ENCODE peak calls at places on chromosomes 12 and 14, in nine cellular contexts. X, L, O, G, B, Y, D, J and K are unnamed samples.

GRCh38 chr12:69996722-69997121 is 171.7 kb downstream of the MYRFL start:
- DNase-seq in X (no peak), L (no peak), O (no peak), G (no peak), B (no peak), Y (no peak), D (no peak), J (no peak), K (no peak)

GRCh38 chr12:6899837-6900519 is 4.6 kb upstream of the LRRC23 start:
- DNase-seq in X (no peak), L (peak; percentile 77), O (no peak), G (peak; percentile 83), B (peak; percentile 58), Y (no peak), D (peak; percentile 50), J (peak; percentile 68), K (peak; percentile 72)

GRCh38 chr14:94334837-94335236 is 11.7 kb upstream of the SERPINA6 start:
- DNase-seq in X (no peak), L (no peak), O (no peak), G (no peak), B (no peak), Y (no peak), D (no peak), J (no peak), K (no peak)

GRCh38 chr14:29169408-29169807 is 402.8 kb downstream of the FOXG1 start:
- DNase-seq in X (no peak), L (no peak), O (no peak), G (no peak), B (no peak), Y (no peak), D (no peak), J (no peak), K (no peak)

GRCh38 chr12:108312885-108313203 is 26.3 kb downstream of the CMKLR1 start:
- DNase-seq in X (no peak), L (peak; percentile 67), O (no peak), G (peak; percentile 69), B (peak; percentile 74), Y (no peak), D (peak; percentile 75), J (peak; percentile 87), K (peak; percentile 38)

GRCh38 chr14:102508410-102508773 is 1.2 kb downstream of the ANKRD9 start:
- DNase-seq in X (peak; percentile 77), L (peak; percentile 78), O (no peak), G (peak; percentile 69), B (peak; percentile 62), Y (no peak), D (peak; percentile 50), J (peak; percentile 66), K (peak; percentile 43)

GRCh38 chr12:116142936-116143882 is 134.3 kb downstream of the MED13L start:
- DNase-seq in X (no peak), L (no peak), O (no peak), G (no peak), B (no peak), Y (no peak), D (no peak), J (no peak), K (no peak)

GRCh38 chr12:29616664-29617409 is 119.4 kb upstream of the OVCH1 start:
- DNase-seq in X (no peak), L (no peak), O (no peak), G (no peak), B (no peak), Y (no peak), D (no peak), J (no peak), K (no peak)

GRCh38 chr12:69007858-69008314 is 74.9 kb upstream of the CPM start:
- DNase-seq in X (no peak), L (no peak), O (no peak), G (no peak), B (no peak), Y (no peak), D (no peak), J (no peak), K (no peak)

GRCh38 chr12:110247340-110248095 is 33.5 kb upstream of the ATP2A2 start:
- DNase-seq in X (peak; percentile 82), L (no peak), O (no peak), G (no peak), B (peak; percentile 59), Y (no peak), D (peak; percentile 58), J (peak; percentile 79), K (peak; percentile 72)

GRCh38 chr14:34078117-34078743 is 127.4 kb upstream of the EGLN3 start:
- DNase-seq in X (no peak), L (no peak), O (no peak), G (no peak), B (no peak), Y (no peak), D (no peak), J (no peak), K (no peak)

GRCh38 chr14:41749425-41749824 is 142.7 kb downstream of the LRFN5 start:
- DNase-seq in X (no peak), L (no peak), O (no peak), G (no peak), B (no peak), Y (no peak), D (no peak), J (no peak), K (no peak)

GRCh38 chr12:19967486-19967885 is 400.9 kb upstream of the PDE3A start:
- DNase-seq in X (no peak), L (no peak), O (no peak), G (no peak), B (no peak), Y (peak; percentile 19), D (no peak), J (no peak), K (no peak)

GRCh38 chr12:96810477-96810876 is 96.6 kb upstream of the NEDD1 start:
- DNase-seq in X (no peak), L (no peak), O (no peak), G (no peak), B (no peak), Y (no peak), D (no peak), J (no peak), K (no peak)

GRCh38 chr12:96810057-96810456 is 97.0 kb upstream of the NEDD1 start:
- DNase-seq in X (peak; percentile 55), L (no peak), O (no peak), G (no peak), B (no peak), Y (no peak), D (no peak), J (no peak), K (no peak)

GRCh38 chr12:96812153-96812552 is 94.9 kb upstream of the NEDD1 start:
- DNase-seq in X (no peak), L (no peak), O (no peak), G (no peak), B (no peak), Y (no peak), D (no peak), J (no peak), K (no peak)

GRCh38 chr12:96809522-96809921 is 97.5 kb upstream of the NEDD1 start:
- DNase-seq in X (no peak), L (no peak), O (no peak), G (no peak), B (no peak), Y (no peak), D (no peak), J (no peak), K (no peak)

GRCh38 chr12:96811083-96811482 is 96.0 kb upstream of the NEDD1 start:
- DNase-seq in X (no peak), L (no peak), O (no peak), G (no peak), B (no peak), Y (no peak), D (no peak), J (no peak), K (no peak)
- TF ChIP-seq CTCF in X (no peak), L (no peak), O (no peak), G (no peak), B (no peak), Y (no peak), D (no peak), J (no peak), K (no peak)

DNA sequence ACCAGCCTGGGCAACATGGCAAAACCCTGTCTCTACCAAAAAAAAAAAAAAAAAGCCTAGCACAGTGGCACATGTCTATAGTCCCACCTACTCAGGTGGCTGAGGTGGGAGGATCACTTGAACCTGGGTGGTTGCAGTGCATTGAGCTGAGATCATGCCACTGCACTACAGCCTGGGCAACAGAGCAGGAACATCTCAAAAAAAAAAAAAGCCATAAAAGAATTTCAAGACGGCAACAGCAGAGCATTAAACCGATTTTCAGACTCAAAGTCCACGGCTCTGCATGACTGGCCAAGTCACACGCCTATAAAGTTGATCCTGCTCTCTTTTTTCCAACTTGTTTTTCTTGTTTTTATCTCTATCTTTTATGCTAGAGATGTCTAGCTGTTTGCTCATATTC is 45.3 kb downstream of the FBXO34 start:
- DNase-seq in X (peak; percentile 33), L (no peak), O (no peak), G (no peak), B (no peak), Y (no peak), D (no peak), J (no peak), K (no peak)
- H3K9me3 ChIP-seq in X (no peaks in the 10 kb centered on the region), L (peaks cover 8% of the 10 kb centered on the region), O (peaks cover 40% of the 10 kb centered on the region), G (peaks cover 11% of the 10 kb centered on the region), B (peaks cover 15% of the 10 kb centered on the region), Y (peaks cover 9% of the 10 kb centered on the region), D (peaks cover 8% of the 10 kb centered on the region), J (peaks cover 7% of the 10 kb centered on the region), K (no peaks in the 10 kb centered on the region)

GRCh38 chr12:120314220-120314619 is 12.1 kb downstream of the SIRT4 start:
- DNase-seq in X (no peak), L (no peak), O (peak; percentile 38), G (no peak), B (no peak), Y (no peak), D (no peak), J (no peak), K (no peak)
- TF ChIP-seq CTCF in X (no peak), L (no peak), O (peak; percentile 83), G (no peak), B (no peak), Y (peak; percentile 46), D (no peak), J (no peak), K (no peak)

GRCh38 chr14:54285030-54285429 is 111.8 kb upstream of the CDKN3 start:
- DNase-seq in X (no peak), L (no peak), O (no peak), G (no peak), B (no peak), Y (no peak), D (no peak), J (no peak), K (no peak)

GRCh38 chr14:54278087-54278486 is 118.7 kb upstream of the CDKN3 start:
- DNase-seq in X (no peak), L (no peak), O (peak; percentile 38), G (no peak), B (no peak), Y (no peak), D (no peak), J (no peak), K (no peak)

GRCh38 chr14:54278665-54279295 is 118.0 kb upstream of the CDKN3 start:
- DNase-seq in X (no peak), L (no peak), O (no peak), G (no peak), B (no peak), Y (no peak), D (no peak), J (no peak), K (no peak)

DNA sequence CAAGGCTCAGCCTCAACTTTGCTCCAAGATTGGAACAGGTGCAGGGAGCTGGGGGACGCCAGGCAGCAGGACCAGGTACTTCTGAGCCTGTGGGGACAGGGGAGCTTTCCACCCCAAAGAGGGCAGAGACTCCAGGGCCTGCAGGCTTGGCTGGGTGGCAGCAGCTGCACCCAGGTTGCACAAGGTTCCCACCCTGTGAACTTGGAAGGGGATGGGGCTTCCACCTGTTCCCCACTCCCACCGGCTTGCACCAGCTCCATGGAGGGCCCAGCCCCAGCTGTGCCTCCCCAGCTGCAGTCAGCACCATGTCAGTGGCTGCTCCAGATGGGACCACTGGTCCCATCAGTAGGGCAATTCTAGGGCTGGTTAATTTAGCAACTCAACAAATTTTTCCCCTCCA is 114.0 kb upstream of the CDKN3 start:
- DNase-seq in X (no peak), L (no peak), O (no peak), G (no peak), B (no peak), Y (no peak), D (no peak), J (no peak), K (no peak)
- H3K9me3 ChIP-seq in X (no peaks in the 10 kb centered on the region), L (no peaks in the 10 kb centered on the region), O (no peaks in the 10 kb centered on the region), G (no peaks in the 10 kb centered on the region), B (no peaks in the 10 kb centered on the region), Y (no peaks in the 10 kb centered on the region), D (no peaks in the 10 kb centered on the region), J (no peaks in the 10 kb centered on the region), K (no peaks in the 10 kb centered on the region)